ENCODE peak calls at places on chromosomes 6 and 20, in six cellular contexts. D is SK-N-SH, U is GM12878, H is K562, L is H1, M is HepG2. G is an unnamed sample.

GRCh38 chr6:168956884-168957730 is 296.5 kb downstream of the THBS2 start:
- DNase-seq in D (peak; percentile 77), U (no peak), H (peak; percentile 34), L (peak; percentile 67), M (peak; percentile 67), G (peak; percentile 54)

GRCh38 chr6:79410806-79411205 is 126.4 kb downstream of the LCA5 start:
- DNase-seq in D (peak; percentile 12), U (no peak), H (no peak), L (no peak), M (no peak), G (no peak)

GRCh38 chr20:61846074-61846473 is 219.6 kb downstream of the TAF4 start:
- DNase-seq in D (no peak), U (no peak), H (no peak), L (no peak), M (no peak), G (no peak)

GRCh38 chr20:1171461-1172093 is 13.2 kb downstream of the TMEM74B start:
- DNase-seq in D (no peak), U (no peak), H (peak; percentile 66), L (peak; percentile 84), M (peak; percentile 42), G (no peak)

GRCh38 chr20:25355191-25355590 is 35.4 kb downstream of the ABHD12 start:
- DNase-seq in D (no peak), U (no peak), H (no peak), L (no peak), M (no peak), G (no peak)

GRCh38 chr6:51292659-51293058 is 474.0 kb downstream of the TFAP2B start:
- DNase-seq in D (no peak), U (no peak), H (no peak), L (no peak), M (no peak), G (no peak)

GRCh38 chr20:21901470-21902275 is 196.2 kb downstream of the PAX1 start:
- DNase-seq in D (no peak), U (no peak), H (no peak), L (no peak), M (no peak), G (no peak)

GRCh38 chr6:90413396-90413795 is 116.8 kb upstream of the BACH2 start:
- DNase-seq in D (peak; percentile 36), U (no peak), H (no peak), L (no peak), M (no peak), G (no peak)

GRCh38 chr20:5222919-5223634 is 93.7 kb downstream of the PROKR2 start:
- DNase-seq in D (no peak), U (peak; percentile 13), H (peak; percentile 51), L (peak; percentile 68), M (peak; percentile 67), G (peak; percentile 18)

GRCh38 chr20:15675813-15676484 is 897.3 kb downstream of the KIF16B start:
- DNase-seq in D (peak; percentile 11), U (no peak), H (no peak), L (no peak), M (no peak), G (no peak)

GRCh38 chr6:6006428-6007310 is at the start of gene NRN1:
- DNase-seq in D (peak; percentile 71), U (no peak), H (no peak), L (peak; percentile 54), M (no peak), G (no peak)

GRCh38 chr20:63121246-63121645 is 94.7 kb downstream of the YTHDF1 start:
- DNase-seq in D (no peak), U (no peak), H (no peak), L (no peak), M (no peak), G (no peak)

GRCh38 chr6:37473364-37474095 is 26.2 kb downstream of the CCDC167 start:
- DNase-seq in D (peak; percentile 84), U (no peak), H (no peak), L (no peak), M (no peak), G (no peak)

GRCh38 chr20:23159256-23159922 is 73.3 kb upstream of the CD93 start:
- DNase-seq in D (no peak), U (no peak), H (no peak), L (peak; percentile 17), M (no peak), G (no peak)

GRCh38 chr6:33589723-33590530 is 9.9 kb upstream of the BAK1 start:
- DNase-seq in D (peak; percentile 84), U (peak; percentile 37), H (peak; percentile 81), L (peak; percentile 89), M (peak; percentile 97), G (peak; percentile 87)

GRCh38 chr6:50826803-50827202 is 8.1 kb downstream of the TFAP2B start:
- DNase-seq in D (no peak), U (no peak), H (no peak), L (no peak), M (no peak), G (no peak)

DNA sequence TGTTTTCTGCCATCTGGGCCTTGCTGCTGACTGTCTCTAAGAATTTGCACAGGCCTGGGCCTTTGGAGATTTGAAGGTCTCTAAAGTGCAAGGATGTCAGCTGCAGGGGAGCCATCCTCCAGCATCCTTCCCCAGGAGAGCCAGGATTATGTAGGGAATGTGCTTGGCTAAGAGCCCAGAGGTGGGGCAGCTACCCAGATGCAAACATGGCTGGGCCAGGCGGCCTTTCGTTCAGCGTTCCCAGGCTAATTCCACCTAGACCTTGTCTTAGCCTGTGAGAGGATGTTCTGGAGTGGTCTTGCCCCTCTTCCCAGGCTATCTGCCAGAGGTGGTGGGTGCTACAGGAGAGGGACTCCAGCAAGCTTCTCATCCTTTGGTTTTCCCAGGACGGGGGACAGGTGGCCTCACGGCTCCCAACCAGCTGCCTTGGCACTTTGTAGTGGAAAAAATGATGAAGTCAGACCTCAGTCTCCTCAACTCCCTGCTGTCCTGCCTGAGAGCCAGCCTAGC is 7.7 kb upstream of the PTGIS start:
- DNase-seq in D (no peak), U (no peak), H (no peak), L (no peak), M (no peak), G (no peak)
- TF ChIP-seq POLR2AphosphoS5 in D (no peak), U (no peak), H (no peak), L (no peak), M (no peak), G (no peak)

DNA sequence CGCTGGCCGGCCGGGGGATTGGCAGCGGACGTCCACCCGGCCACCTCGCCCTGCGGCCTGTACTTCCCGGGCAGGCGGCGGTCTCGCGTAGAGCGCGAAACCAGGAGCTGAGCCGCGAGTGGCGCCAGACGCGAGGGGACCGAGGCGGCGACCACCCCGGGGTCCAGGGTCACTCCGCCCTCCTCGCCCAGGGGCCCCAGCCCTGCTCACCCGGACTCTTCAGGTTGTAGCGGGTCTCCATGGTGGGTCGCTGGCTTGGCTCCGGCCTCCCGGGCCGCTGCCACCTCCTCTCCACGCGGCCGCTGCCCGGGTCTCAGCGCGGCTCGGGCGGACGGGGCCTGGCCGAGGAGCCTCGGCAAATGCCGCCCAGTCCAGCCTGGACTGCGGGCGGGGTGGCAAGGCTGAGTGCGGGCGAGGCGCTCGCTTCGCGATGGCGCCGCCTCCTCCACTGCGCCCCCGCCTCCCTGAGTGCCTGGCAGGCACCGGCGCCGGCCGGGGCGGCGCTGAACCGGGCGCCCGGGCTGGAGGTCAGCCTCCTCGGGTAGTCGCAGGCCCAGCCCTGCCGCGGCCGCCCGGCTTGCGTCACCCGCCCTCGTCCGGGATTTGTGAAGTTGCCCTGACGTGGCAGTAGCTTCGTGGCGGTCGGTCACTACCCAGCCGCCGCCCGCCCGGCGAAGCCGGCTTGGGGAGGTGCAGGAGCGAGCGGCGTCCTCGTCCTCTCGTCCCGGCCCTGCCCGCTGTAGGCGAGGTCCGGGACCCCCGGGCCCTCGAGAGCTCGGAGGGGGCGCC is at the start of gene UBE2J1:
- DNase-seq in D (peak; percentile 95), U (no peak), H (peak; percentile 82), L (peak; percentile 90), M (peak; percentile 80), G (peak; percentile 57)
- TF ChIP-seq RAD21 in D (no peak), U (no peak), H (no peak), L (no peak), M (peak; percentile 27), G (no peak)

GRCh38 chr6:3019065-3019464 is 19.4 kb downstream of the NQO2 start:
- DNase-seq in D (no peak), U (no peak), H (no peak), L (no peak), M (no peak), G (no peak)

GRCh38 chr6:3023663-3024483 is 24.2 kb downstream of the NQO2 start:
- DNase-seq in D (no peak), U (peak; percentile 63), H (peak; percentile 96), L (peak; percentile 86), M (no peak), G (peak; percentile 73)

GRCh38 chr6:3019749-3020320 is 20.1 kb downstream of the NQO2 start:
- DNase-seq in D (no peak), U (no peak), H (no peak), L (no peak), M (no peak), G (no peak)

GRCh38 chr6:3026811-3027626 is 27.3 kb downstream of the NQO2 start:
- DNase-seq in D (no peak), U (peak; percentile 63), H (peak; percentile 59), L (no peak), M (no peak), G (no peak)

DNA sequence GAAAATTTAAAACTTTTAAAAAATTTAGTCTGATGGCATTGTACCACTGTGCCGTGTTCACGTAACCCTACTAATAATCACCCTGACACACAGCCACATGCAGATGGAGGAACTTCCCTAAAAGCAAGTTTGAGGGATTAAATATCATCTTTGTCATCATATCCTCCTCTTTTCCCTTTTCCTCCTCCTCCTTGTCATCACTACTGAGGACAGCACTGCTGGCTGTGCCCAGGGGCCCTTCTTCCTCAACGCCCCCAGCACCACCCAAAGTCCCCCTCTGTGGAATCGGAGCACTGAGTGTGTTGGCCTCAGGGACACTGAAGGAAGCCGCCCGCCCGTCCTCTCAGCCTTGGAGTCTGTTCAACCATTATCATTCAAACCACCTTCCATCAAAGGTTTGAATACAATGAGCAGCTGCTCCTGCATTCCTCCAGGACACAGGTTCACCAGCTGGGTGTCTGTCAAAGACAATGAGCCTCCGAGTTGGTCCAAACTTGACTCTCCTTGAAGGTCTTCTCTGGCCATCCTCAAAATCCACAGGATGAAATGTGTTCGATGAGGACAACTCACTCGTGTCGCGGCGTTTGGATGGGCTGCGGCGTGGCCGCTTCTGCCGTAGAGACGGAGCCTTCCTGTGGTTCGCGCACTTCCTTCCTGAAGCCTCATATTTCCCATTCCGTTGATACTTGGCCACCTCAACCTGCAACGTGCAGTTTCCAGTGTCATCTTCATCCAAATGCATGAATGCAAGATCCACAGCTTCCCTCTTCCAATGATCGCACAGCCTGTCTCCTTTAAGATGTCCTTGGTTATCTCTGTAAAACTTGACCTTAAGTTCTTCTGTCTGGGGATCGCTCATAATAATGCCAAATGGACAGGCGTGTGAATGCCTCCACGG is 23.3 kb downstream of the NQO2 start:
- DNase-seq in D (no peak), U (no peak), H (no peak), L (no peak), M (no peak), G (no peak)
- TF ChIP-seq JUND in D (no peak), U (no peak), H (no peak), L (no peak), M (no peak), G (no peak)

GRCh38 chr6:75261299-75261698 is 17.7 kb upstream of the COX7A2 start:
- DNase-seq in D (no peak), U (no peak), H (no peak), L (no peak), M (no peak), G (no peak)
- TF ChIP-seq POLR2AphosphoS5 in D (no peak), U (no peak), H (no peak), L (no peak), M (no peak), G (no peak)

GRCh38 chr6:135540207-135540877 is 42.8 kb upstream of the AHI1 start:
- DNase-seq in D (no peak), U (no peak), H (no peak), L (no peak), M (no peak), G (no peak)
- TF ChIP-seq RAD21 in D (peak; percentile 54), U (peak; percentile 67), H (peak; percentile 43), L (peak; percentile 43), M (no peak), G (peak; percentile 49)

G was measured in HCT116.